ENCODE peak calls at places on chromosomes 11 and 22, in five cellular contexts. K is cardiac muscle cell, Q is hepatocyte, E is psoas muscle, H is pancreas. B is an unnamed sample.

GRCh38 chr11:88538088-88538487 is 200.6 kb upstream of the CTSC start:
- DNase-seq in E (no peak), K (peak; percentile 34), H (no peak), Q (no peak), B (no peak)

GRCh38 chr11:95398437-95399112 is 167.6 kb upstream of the SESN3 start:
- DNase-seq in K (peak; percentile 52), E (no peak), Q (no peak), H (no peak), B (no peak)

GRCh38 chr22:49326558-49326957 is 501.1 kb downstream of the BRD1 start:
- DNase-seq in H (no peak), K (no peak), E (no peak), Q (no peak), B (no peak)

GRCh38 chr11:103547009-103547408 is 437.8 kb downstream of the DYNC2H1 start:
- DNase-seq in Q (no peak), E (no peak), K (no peak), H (no peak), B (no peak)

GRCh38 chr22:49320714-49321476 is 506.8 kb downstream of the BRD1 start:
- DNase-seq in K (no peak), H (no peak), E (peak; percentile 18), Q (no peak), B (no peak)

GRCh38 chr11:100557830-100558611 is 129.1 kb upstream of the ARHGAP42 start:
- DNase-seq in H (no peak), E (no peak), Q (no peak), K (peak; percentile 66), B (no peak)

GRCh38 chr11:83629775-83630174 is 343.6 kb upstream of the CCDC90B start:
- DNase-seq in K (no peak), H (no peak), Q (no peak), E (no peak), B (no peak)

GRCh38 chr22:39915295-39915726 is 14.4 kb downstream of the GRAP2 start:
- DNase-seq in K (no peak), H (no peak), E (no peak), Q (no peak), B (no peak)

GRCh38 chr11:95081412-95081811 is 8.2 kb upstream of the ENDOD1 start:
- DNase-seq in H (no peak), K (peak; percentile 33), E (peak; percentile 46), Q (no peak), B (peak; percentile 5)

GRCh38 chr11:78192223-78192719 is 3.6 kb downstream of the USP35 start:
- DNase-seq in Q (no peak), H (peak; percentile 95), E (no peak), K (no peak), B (no peak)

GRCh38 chr11:76615950-76616349 is 54.6 kb downstream of the LRRC32 start:
- DNase-seq in Q (no peak), K (peak; percentile 96), E (no peak), H (no peak), B (no peak)

GRCh38 chr11:122319842-122320555 is 204.0 kb upstream of the BLID start:
- DNase-seq in H (no peak), Q (no peak), K (no peak), E (no peak), B (peak; percentile 51)

GRCh38 chr11:121800704-121801516 is 315.1 kb downstream of the BLID start:
- DNase-seq in H (no peak), Q (peak; percentile 55), K (peak; percentile 45), E (no peak), B (peak; percentile 92)

GRCh38 chr22:17705565-17706450 is 67.3 kb downstream of the BCL2L13 start:
- DNase-seq in E (no peak), Q (no peak), H (no peak), K (no peak), B (no peak)

GRCh38 chr22:30607939-30608338 is 965 bp downstream of the TCN2 start:
- DNase-seq in Q (no peak), E (peak; percentile 41), H (no peak), K (no peak), B (no peak)

GRCh38 chr11:126607776-126608625 is 252.5 kb downstream of the ST3GAL4 start:
- DNase-seq in K (no peak), H (no peak), E (no peak), Q (no peak), B (peak; percentile 77)

GRCh38 chr11:76184551-76184993 is 21.7 kb downstream of the WNT11 start:
- DNase-seq in Q (no peak), K (peak; percentile 83), E (no peak), H (no peak), B (no peak)

GRCh38 chr11:103633037-103633788 is 403.2 kb upstream of the DDI1 start:
- DNase-seq in H (no peak), E (no peak), K (peak; percentile 86), Q (no peak), B (no peak)

GRCh38 chr11:69370984-69371709 is 77.2 kb downstream of the MYEOV start:
- DNase-seq in H (no peak), E (peak; percentile 43), K (no peak), Q (no peak), B (no peak)

GRCh38 chr11:30326911-30327310 is 4.0 kb downstream of the ARL14EP start:
- DNase-seq in Q (no peak), K (no peak), E (no peak), H (no peak), B (no peak)

GRCh38 chr11:121589946-121590537 is 137.3 kb upstream of the SORL1-AS1 start:
- DNase-seq in E (no peak), Q (no peak), K (no peak), H (no peak), B (no peak)

GRCh38 chr22:43293661-43294392 is 49.3 kb downstream of the SCUBE1 start:
- DNase-seq in E (peak; percentile 80), H (no peak), K (peak; percentile 29), Q (peak; percentile 93), B (peak; percentile 26)

GRCh38 chr11:87421422-87421821 is 383.7 kb downstream of the TMEM135 start:
- DNase-seq in E (no peak), K (peak; percentile 90), Q (peak; percentile 86), H (no peak), B (peak; percentile 79)

GRCh38 chr22:37765953-37766566 is 41.7 kb upstream of the GCAT start:
- DNase-seq in K (no peak), Q (no peak), H (no peak), E (no peak), B (no peak)

GRCh38 chr11:2891901-2892214 is 6.3 kb upstream of the CDKN1C start:
- DNase-seq in Q (peak; percentile 74), H (peak; percentile 61), K (peak; percentile 62), E (no peak), B (no peak)

GRCh38 chr11:45648931-45649330 is 16.5 kb downstream of the CHST1 start:
- DNase-seq in E (no peak), K (no peak), Q (no peak), H (no peak), B (peak; percentile 0)

GRCh38 chr22:47389201-47389600 is 626.8 kb downstream of the TBC1D22A start:
- DNase-seq in Q (no peak), E (no peak), H (no peak), K (no peak), B (no peak)

GRCh38 chr11:40252236-40252635 is 1207.2 kb downstream of the LRRC4C start:
- DNase-seq in K (no peak), Q (no peak), H (no peak), E (no peak), B (no peak)

GRCh38 chr11:125164422-125165110 is at the start of gene PKNOX2:
- DNase-seq in K (peak; percentile 89), E (peak; percentile 92), H (peak; percentile 77), Q (peak; percentile 91), B (peak; percentile 94)

GRCh38 chr22:43401661-43402060 is 10.2 kb upstream of the MPPED1 start:
- DNase-seq in Q (no peak), H (no peak), E (no peak), K (no peak), B (no peak)

GRCh38 chr11:33358150-33358831 is 101.1 kb downstream of the HIPK3 start:
- DNase-seq in Q (no peak), K (no peak), H (no peak), E (no peak), B (no peak)

DNA sequence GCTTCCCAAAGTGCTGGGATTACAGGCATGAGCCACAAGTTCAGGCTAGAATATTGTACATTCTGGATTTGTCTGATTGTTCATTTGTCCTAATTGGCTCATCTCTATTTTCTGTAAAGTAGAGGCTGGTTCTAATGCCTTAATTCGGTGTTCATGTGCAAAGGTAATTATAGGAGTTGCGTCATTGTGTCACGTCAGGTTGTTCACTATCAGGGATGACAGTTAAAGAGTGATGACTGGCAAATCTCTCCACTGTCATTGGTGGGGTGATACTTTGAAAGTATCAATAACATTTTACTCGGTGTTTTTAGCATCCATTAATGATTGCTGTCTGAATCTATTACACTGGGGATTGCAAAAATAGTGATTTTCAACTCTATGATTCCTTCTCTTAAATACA is 103.5 kb downstream of the HIPK3 start:
- DNase-seq in E (no peak), K (no peak), Q (no peak), H (no peak), B (no peak)
- H3K27ac ChIP-seq in E (no peak overlapping the region), K (no peak overlapping the region), Q (no peak overlapping the region), H (no peak overlapping the region), B (no peak overlapping the region)

DNA sequence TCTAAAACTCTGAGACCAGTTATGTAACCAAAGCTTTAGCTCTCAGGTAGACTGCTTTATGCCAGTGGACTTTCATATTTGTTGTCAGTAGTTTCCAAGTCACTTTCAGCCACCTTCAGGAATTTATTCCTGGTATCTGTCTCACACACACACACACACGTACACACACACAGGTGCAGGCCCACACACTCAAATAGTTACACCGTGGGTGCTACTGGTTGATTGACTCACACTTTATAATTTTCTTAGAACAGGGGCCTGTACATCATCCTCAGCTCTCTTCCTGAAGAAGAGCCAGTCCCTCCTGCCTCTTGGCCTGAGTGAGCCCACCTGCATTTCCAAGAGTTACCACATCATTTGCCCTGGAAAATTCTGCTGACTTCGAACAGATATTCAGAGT is 555.2 kb downstream of the SOX6 start:
- DNase-seq in H (no peak), E (no peak), Q (no peak), K (no peak), B (no peak)
- H3K27ac ChIP-seq in H (no peak overlapping the region), E (no peak overlapping the region), Q (no peak overlapping the region), K (no peak overlapping the region), B (no peak overlapping the region)

DNA sequence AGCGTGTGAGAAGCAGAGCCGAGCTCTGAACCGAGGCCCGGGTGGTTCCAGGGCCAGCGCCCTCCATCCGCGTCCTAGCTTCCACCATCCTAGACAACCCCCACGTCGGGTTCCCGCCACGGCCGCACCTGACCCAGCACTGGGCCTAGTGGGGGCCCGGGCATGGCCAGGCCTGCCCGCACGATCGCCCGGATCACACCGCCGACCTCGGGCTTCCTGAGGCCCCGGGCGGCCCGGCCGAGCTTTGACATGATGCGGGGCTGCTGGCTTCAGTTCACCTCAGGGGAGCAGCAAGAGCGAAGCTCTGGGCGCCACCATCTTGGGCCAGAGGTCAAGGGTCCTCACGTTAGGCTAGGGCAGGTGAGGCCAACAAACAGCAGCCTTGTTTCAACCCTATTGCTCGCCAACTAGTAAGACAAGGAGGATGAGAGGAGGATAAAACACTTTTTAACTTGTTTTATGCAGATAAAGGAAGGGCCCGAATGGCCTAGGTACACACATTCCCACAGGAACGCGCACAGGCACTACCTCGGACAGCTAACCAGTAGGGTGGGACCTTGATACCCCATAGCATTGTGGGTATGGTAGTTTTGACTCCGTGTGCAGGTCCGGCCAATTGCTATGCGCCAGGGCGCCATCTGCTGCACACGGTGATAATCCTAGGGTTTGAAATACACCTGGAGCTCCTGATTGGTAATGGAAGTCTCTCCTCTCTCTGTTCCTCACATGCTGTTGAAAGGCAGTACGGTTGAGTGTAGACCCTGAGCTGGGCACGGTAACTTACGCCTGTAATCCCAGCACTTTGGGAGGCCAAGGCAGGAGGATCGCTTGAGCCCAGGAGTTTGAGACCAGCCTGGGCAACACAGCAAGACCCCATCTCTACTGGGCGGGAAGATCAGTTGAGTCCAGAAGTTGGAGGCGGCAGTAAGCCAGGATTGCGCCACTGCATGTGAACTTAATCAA is at the start of gene MRPL11:
- DNase-seq in K (peak; percentile 95), H (peak; percentile 87), Q (peak; percentile 95), E (peak; percentile 94), B (peak; percentile 95)
- H3K27ac ChIP-seq in K (peak within 1 kb of the TSS; percentile 94), H (peak within 1 kb of the TSS; percentile 77), Q (peak within 1 kb of the TSS; percentile 86), E (peak within 1 kb of the TSS; percentile 89), B (peak within 1 kb of the TSS; percentile 27)

GRCh38 chr11:8867035-8867434 is 44.0 kb upstream of the AKIP1 start:
- DNase-seq in E (no peak), H (no peak), K (peak; percentile 37), Q (peak; percentile 32), B (no peak)
- H3K27ac ChIP-seq in E (no peak overlapping the region), H (no peak overlapping the region), K (no peak overlapping the region), Q (peak overlapping the region; percentile 15), B (no peak overlapping the region)